ENCODE peak calls at places on chromosome 6, in nine cellular contexts. One of them, this sample, is unnamed.

GRCh38 chr6:131762984-131763383 is 44.8 kb upstream of the ENPP1 start:
- DNase-seq in A549: no peak
- DNase-seq in ovary: no peak
- DNase-seq in naive thymus-derived CD4-positive, alpha-beta T cell: no peak
- DNase-seq in uterus: no peak
- DNase-seq in CD4-positive, alpha-beta T cell: no peak
- DNase-seq in substantia nigra: no peak
- DNase-seq in prostate gland: no peak
- DNase-seq in left lung: no peak
- DNase-seq in this sample: no peak

GRCh38 chr6:72650081-72650745 is 28.3 kb downstream of the KCNQ5 start:
- DNase-seq in A549: no peak
- DNase-seq in ovary: no peak
- DNase-seq in naive thymus-derived CD4-positive, alpha-beta T cell: no peak
- DNase-seq in uterus: no peak
- DNase-seq in CD4-positive, alpha-beta T cell: no peak
- DNase-seq in substantia nigra: no peak
- DNase-seq in prostate gland: no peak
- DNase-seq in left lung: no peak
- DNase-seq in this sample: no peak

GRCh38 chr6:98118357-98119045 is 715.9 kb upstream of the POU3F2 start:
- DNase-seq in A549: no peak
- DNase-seq in ovary: no peak
- DNase-seq in naive thymus-derived CD4-positive, alpha-beta T cell: no peak
- DNase-seq in uterus: no peak
- DNase-seq in CD4-positive, alpha-beta T cell: no peak
- DNase-seq in substantia nigra: no peak
- DNase-seq in prostate gland: no peak
- DNase-seq in left lung: no peak
- DNase-seq in this sample: no peak

GRCh38 chr6:6881438-6882267 is 226.1 kb upstream of the RREB1 start:
- DNase-seq in A549: no peak
- DNase-seq in ovary: no peak
- DNase-seq in naive thymus-derived CD4-positive, alpha-beta T cell: no peak
- DNase-seq in uterus: no peak
- DNase-seq in CD4-positive, alpha-beta T cell: no peak
- DNase-seq in substantia nigra: no peak
- DNase-seq in prostate gland: no peak
- DNase-seq in left lung: no peak
- DNase-seq in this sample: no peak

GRCh38 chr6:34970487-34970886 is 81.4 kb downstream of the ANKS1A start:
- DNase-seq in A549: no peak
- DNase-seq in ovary: no peak
- DNase-seq in naive thymus-derived CD4-positive, alpha-beta T cell: no peak
- DNase-seq in uterus: no peak
- DNase-seq in CD4-positive, alpha-beta T cell: no peak
- DNase-seq in substantia nigra: no peak
- DNase-seq in prostate gland: no peak
- DNase-seq in left lung: no peak
- DNase-seq in this sample: no peak

GRCh38 chr6:100461920-100462295 is 2.8 kb downstream of the SIM1 start:
- DNase-seq in A549: no peak
- DNase-seq in ovary: no peak
- DNase-seq in naive thymus-derived CD4-positive, alpha-beta T cell: no peak
- DNase-seq in uterus: no peak
- DNase-seq in CD4-positive, alpha-beta T cell: no peak
- DNase-seq in substantia nigra: no peak
- DNase-seq in prostate gland: no peak
- DNase-seq in left lung: no peak
- DNase-seq in this sample: no peak

GRCh38 chr6:154056536-154056935 is 17.5 kb downstream of the OPRM1 start:
- DNase-seq in A549: no peak
- DNase-seq in ovary: no peak
- DNase-seq in naive thymus-derived CD4-positive, alpha-beta T cell: no peak
- DNase-seq in uterus: no peak
- DNase-seq in CD4-positive, alpha-beta T cell: no peak
- DNase-seq in substantia nigra: no peak
- DNase-seq in prostate gland: no peak
- DNase-seq in left lung: no peak
- DNase-seq in this sample: no peak

GRCh38 chr6:61842005-61842404 is 444.0 kb downstream of the KHDRBS2 start:
- DNase-seq in A549: no peak
- DNase-seq in ovary: no peak
- DNase-seq in naive thymus-derived CD4-positive, alpha-beta T cell: no peak
- DNase-seq in uterus: no peak
- DNase-seq in CD4-positive, alpha-beta T cell: no peak
- DNase-seq in substantia nigra: no peak
- DNase-seq in prostate gland: no peak
- DNase-seq in left lung: no peak
- DNase-seq in this sample: no peak

GRCh38 chr6:163021054-163021453 is 293.3 kb downstream of the PACRG start:
- DNase-seq in A549: no peak
- DNase-seq in ovary: no peak
- DNase-seq in naive thymus-derived CD4-positive, alpha-beta T cell: no peak
- DNase-seq in uterus: no peak
- DNase-seq in CD4-positive, alpha-beta T cell: no peak
- DNase-seq in substantia nigra: no peak
- DNase-seq in prostate gland: no peak
- DNase-seq in left lung: no peak
- DNase-seq in this sample: no peak

GRCh38 chr6:144482142-144482541 is 197.0 kb downstream of the UTRN start:
- DNase-seq in A549: peak
- DNase-seq in ovary: peak
- DNase-seq in naive thymus-derived CD4-positive, alpha-beta T cell: peak
- DNase-seq in uterus: peak
- DNase-seq in CD4-positive, alpha-beta T cell: peak
- DNase-seq in substantia nigra: peak
- DNase-seq in prostate gland: peak
- DNase-seq in left lung: peak
- DNase-seq in this sample: peak

GRCh38 chr6:42697268-42697655 is 25.1 kb downstream of the PRPH2 start:
- DNase-seq in A549: no peak
- DNase-seq in ovary: no peak
- DNase-seq in naive thymus-derived CD4-positive, alpha-beta T cell: no peak
- DNase-seq in uterus: no peak
- DNase-seq in CD4-positive, alpha-beta T cell: no peak
- DNase-seq in substantia nigra: no peak
- DNase-seq in prostate gland: no peak
- DNase-seq in left lung: no peak
- DNase-seq in this sample: no peak

GRCh38 chr6:128005009-128005408 is 104.2 kb upstream of the THEMIS start:
- DNase-seq in A549: no peak
- DNase-seq in ovary: no peak
- DNase-seq in naive thymus-derived CD4-positive, alpha-beta T cell: no peak
- DNase-seq in uterus: no peak
- DNase-seq in CD4-positive, alpha-beta T cell: no peak
- DNase-seq in substantia nigra: no peak
- DNase-seq in prostate gland: no peak
- DNase-seq in left lung: no peak
- DNase-seq in this sample: no peak

GRCh38 chr6:1580109-1580508 is 29.6 kb upstream of the FOXC1 start:
- DNase-seq in A549: no peak
- DNase-seq in ovary: no peak
- DNase-seq in naive thymus-derived CD4-positive, alpha-beta T cell: no peak
- DNase-seq in uterus: no peak
- DNase-seq in CD4-positive, alpha-beta T cell: no peak
- DNase-seq in substantia nigra: no peak
- DNase-seq in prostate gland: no peak
- DNase-seq in left lung: no peak
- DNase-seq in this sample: no peak
- H3K27ac ChIP-seq in A549: no peak
- H3K27ac ChIP-seq in ovary: no peak
- H3K27ac ChIP-seq in naive thymus-derived CD4-positive, alpha-beta T cell: no peak
- H3K27ac ChIP-seq in uterus: no peak
- H3K27ac ChIP-seq in CD4-positive, alpha-beta T cell: no peak
- H3K27ac ChIP-seq in substantia nigra: no peak
- H3K27ac ChIP-seq in prostate gland: peak
- H3K27ac ChIP-seq in left lung: no peak
- H3K27ac ChIP-seq in this sample: no peak

GRCh38 chr6:7912736-7913517 is 2.3 kb upstream of the TXNDC5 start:
- DNase-seq in A549: no peak
- DNase-seq in ovary: no peak
- DNase-seq in naive thymus-derived CD4-positive, alpha-beta T cell: no peak
- DNase-seq in uterus: no peak
- DNase-seq in CD4-positive, alpha-beta T cell: no peak
- DNase-seq in substantia nigra: no peak
- DNase-seq in prostate gland: no peak
- DNase-seq in left lung: no peak
- DNase-seq in this sample: no peak

GRCh38 chr6:7910654-7911344 is at the start of gene TXNDC5:
- DNase-seq in A549: peak
- DNase-seq in ovary: peak
- DNase-seq in naive thymus-derived CD4-positive, alpha-beta T cell: peak
- DNase-seq in uterus: peak
- DNase-seq in CD4-positive, alpha-beta T cell: peak
- DNase-seq in substantia nigra: peak
- DNase-seq in prostate gland: peak
- DNase-seq in left lung: peak
- DNase-seq in this sample: peak

GRCh38 chr6:7912024-7912423 is 1.4 kb upstream of the TXNDC5 start:
- DNase-seq in A549: no peak
- DNase-seq in ovary: no peak
- DNase-seq in naive thymus-derived CD4-positive, alpha-beta T cell: no peak
- DNase-seq in uterus: no peak
- DNase-seq in CD4-positive, alpha-beta T cell: no peak
- DNase-seq in substantia nigra: no peak
- DNase-seq in prostate gland: no peak
- DNase-seq in left lung: no peak
- DNase-seq in this sample: no peak

GRCh38 chr6:7910298-7910653 is 312 bp downstream of the TXNDC5 start:
- DNase-seq in A549: no peak
- DNase-seq in ovary: no peak
- DNase-seq in naive thymus-derived CD4-positive, alpha-beta T cell: no peak
- DNase-seq in uterus: no peak
- DNase-seq in CD4-positive, alpha-beta T cell: no peak
- DNase-seq in substantia nigra: peak
- DNase-seq in prostate gland: no peak
- DNase-seq in left lung: no peak
- DNase-seq in this sample: no peak

DNA sequence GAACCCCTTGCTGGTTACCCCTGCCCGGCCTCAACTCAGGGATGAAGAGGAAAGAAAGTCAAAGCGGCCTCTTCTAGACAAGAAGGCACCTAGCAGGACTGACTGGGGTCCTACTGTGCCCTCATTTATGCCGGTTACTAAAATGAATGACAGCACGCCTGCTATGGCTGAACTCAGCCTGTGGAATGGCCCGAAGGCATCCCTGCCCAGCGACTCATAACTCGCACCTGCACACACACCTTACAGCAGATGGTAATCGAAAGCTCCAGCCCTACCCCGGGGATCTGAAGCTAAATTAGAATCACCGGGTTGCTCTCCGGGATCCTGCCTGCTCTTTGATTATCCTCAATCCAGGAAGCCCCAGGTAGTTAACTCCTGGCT is 747 bp upstream of the TXNDC5 start:
- DNase-seq in A549: no peak
- DNase-seq in ovary: no peak
- DNase-seq in naive thymus-derived CD4-positive, alpha-beta T cell: no peak
- DNase-seq in uterus: no peak
- DNase-seq in CD4-positive, alpha-beta T cell: no peak
- DNase-seq in substantia nigra: no peak
- DNase-seq in prostate gland: no peak
- DNase-seq in left lung: no peak
- DNase-seq in this sample: no peak
- H3K27ac ChIP-seq in A549: peak
- H3K27ac ChIP-seq in ovary: no peak
- H3K27ac ChIP-seq in naive thymus-derived CD4-positive, alpha-beta T cell: no peak
- H3K27ac ChIP-seq in uterus: no peak
- H3K27ac ChIP-seq in CD4-positive, alpha-beta T cell: no peak
- H3K27ac ChIP-seq in substantia nigra: peak
- H3K27ac ChIP-seq in prostate gland: no peak
- H3K27ac ChIP-seq in left lung: peak
- H3K27ac ChIP-seq in this sample: peak

GRCh38 chr6:158175111-158175510 is 7.0 kb downstream of the GTF2H5 start:
- DNase-seq in A549: no peak
- DNase-seq in ovary: no peak
- DNase-seq in naive thymus-derived CD4-positive, alpha-beta T cell: no peak
- DNase-seq in uterus: no peak
- DNase-seq in CD4-positive, alpha-beta T cell: no peak
- DNase-seq in substantia nigra: no peak
- DNase-seq in prostate gland: no peak
- DNase-seq in left lung: no peak
- DNase-seq in this sample: no peak
- H3K27ac ChIP-seq in A549: no peak
- H3K27ac ChIP-seq in ovary: no peak
- H3K27ac ChIP-seq in naive thymus-derived CD4-positive, alpha-beta T cell: no peak
- H3K27ac ChIP-seq in uterus: peak
- H3K27ac ChIP-seq in CD4-positive, alpha-beta T cell: no peak
- H3K27ac ChIP-seq in substantia nigra: no peak
- H3K27ac ChIP-seq in prostate gland: no peak
- H3K27ac ChIP-seq in left lung: no peak
- H3K27ac ChIP-seq in this sample: no peak

GRCh38 chr6:148287979-148288378 is 54.7 kb upstream of the SASH1 start:
- DNase-seq in A549: no peak
- DNase-seq in ovary: no peak
- DNase-seq in naive thymus-derived CD4-positive, alpha-beta T cell: no peak
- DNase-seq in uterus: no peak
- DNase-seq in CD4-positive, alpha-beta T cell: no peak
- DNase-seq in substantia nigra: no peak
- DNase-seq in prostate gland: no peak
- DNase-seq in left lung: peak
- DNase-seq in this sample: no peak

GRCh38 chr6:148288566-148288965 is 54.1 kb upstream of the SASH1 start:
- DNase-seq in A549: no peak
- DNase-seq in ovary: no peak
- DNase-seq in naive thymus-derived CD4-positive, alpha-beta T cell: no peak
- DNase-seq in uterus: no peak
- DNase-seq in CD4-positive, alpha-beta T cell: no peak
- DNase-seq in substantia nigra: no peak
- DNase-seq in prostate gland: no peak
- DNase-seq in left lung: no peak
- DNase-seq in this sample: no peak

GRCh38 chr6:148285205-148285604 is 57.4 kb upstream of the SASH1 start:
- DNase-seq in A549: no peak
- DNase-seq in ovary: no peak
- DNase-seq in naive thymus-derived CD4-positive, alpha-beta T cell: no peak
- DNase-seq in uterus: no peak
- DNase-seq in CD4-positive, alpha-beta T cell: no peak
- DNase-seq in substantia nigra: no peak
- DNase-seq in prostate gland: no peak
- DNase-seq in left lung: no peak
- DNase-seq in this sample: no peak

GRCh38 chr6:148291876-148292275 is 50.8 kb upstream of the SASH1 start:
- DNase-seq in A549: no peak
- DNase-seq in ovary: no peak
- DNase-seq in naive thymus-derived CD4-positive, alpha-beta T cell: no peak
- DNase-seq in uterus: no peak
- DNase-seq in CD4-positive, alpha-beta T cell: no peak
- DNase-seq in substantia nigra: no peak
- DNase-seq in prostate gland: no peak
- DNase-seq in left lung: no peak
- DNase-seq in this sample: no peak

DNA sequence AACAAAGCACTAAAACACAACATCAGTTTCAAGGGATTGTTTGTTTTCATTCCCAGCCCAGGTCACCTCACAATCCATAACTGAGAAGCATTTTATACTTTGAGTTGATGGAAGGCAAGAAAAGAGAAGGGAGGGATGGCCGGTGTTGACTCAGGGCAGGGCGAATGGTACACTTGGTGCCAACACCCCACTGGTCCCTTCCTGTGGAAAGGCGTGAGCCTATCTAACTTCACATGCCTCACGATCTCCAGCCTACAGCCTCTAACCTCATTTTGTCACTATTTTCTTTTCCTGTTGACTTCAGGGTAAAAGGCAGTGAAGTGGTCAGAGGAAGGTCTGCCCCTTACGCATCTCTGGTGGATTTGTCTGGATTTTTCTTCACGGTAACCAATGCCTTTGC is 53.5 kb upstream of the SASH1 start:
- DNase-seq in A549: no peak
- DNase-seq in ovary: no peak
- DNase-seq in naive thymus-derived CD4-positive, alpha-beta T cell: no peak
- DNase-seq in uterus: no peak
- DNase-seq in CD4-positive, alpha-beta T cell: no peak
- DNase-seq in substantia nigra: no peak
- DNase-seq in prostate gland: no peak
- DNase-seq in left lung: no peak
- DNase-seq in this sample: no peak
- H3K27ac ChIP-seq in A549: no peak
- H3K27ac ChIP-seq in ovary: no peak
- H3K27ac ChIP-seq in naive thymus-derived CD4-positive, alpha-beta T cell: no peak
- H3K27ac ChIP-seq in uterus: no peak
- H3K27ac ChIP-seq in CD4-positive, alpha-beta T cell: no peak
- H3K27ac ChIP-seq in substantia nigra: no peak
- H3K27ac ChIP-seq in prostate gland: no peak
- H3K27ac ChIP-seq in left lung: no peak
- H3K27ac ChIP-seq in this sample: peak